ENCODE peak calls at places on chromosomes 16 and 17, in six cellular contexts. L is tibial artery, Z is heart left ventricle, W is MM.1S, R is HCT116, Y is A549. A is an unnamed sample.
A peak's percentile ranks its signal among the peaks of the same experiment; 100 is the strongest.

GRCh38 chr16:25912321-25912720 is 220.6 kb downstream of the HS3ST4 start:
- DNase-seq in R (no peak), L (no peak), W (peak; percentile 77), Y (no peak), Z (no peak), A (no peak)

GRCh38 chr17:67365762-67366192 is 600 bp downstream of the PSMD12 start:
- DNase-seq in Z (no peak), R (no peak), L (no peak), W (no peak), Y (peak; percentile 41), A (no peak)

GRCh38 chr16:47787695-47788094 is 326.6 kb downstream of the PHKB start:
- DNase-seq in R (no peak), W (no peak), L (no peak), Y (no peak), Z (no peak), A (no peak)

GRCh38 chr16:17488506-17488905 is 17.7 kb upstream of the XYLT1 start:
- DNase-seq in R (no peak), W (no peak), L (no peak), Z (no peak), Y (no peak), A (no peak)

GRCh38 chr16:25707982-25708583 is 16.3 kb downstream of the HS3ST4 start:
- DNase-seq in W (peak; percentile 56), Z (no peak), Y (peak; percentile 52), L (no peak), R (peak; percentile 18), A (no peak)

GRCh38 chr16:70612931-70613330 is 33.4 kb upstream of the IL34 start:
- DNase-seq in Z (no peak), R (no peak), Y (no peak), W (no peak), L (no peak), A (no peak)

GRCh38 chr16:4113358-4114256 is 2.6 kb downstream of the ADCY9 start:
- DNase-seq in R (no peak), L (no peak), Y (no peak), W (no peak), Z (no peak), A (no peak)

GRCh38 chr17:43697937-43698336 is 36.2 kb upstream of the MEOX1 start:
- DNase-seq in L (no peak), W (no peak), Y (no peak), Z (no peak), R (no peak), A (no peak)

GRCh38 chr17:56638536-56639177 is 45.2 kb downstream of the NOG start:
- DNase-seq in W (no peak), R (no peak), Y (no peak), L (no peak), Z (no peak), A (no peak)

GRCh38 chr16:4801051-4801961 is 1.1 kb downstream of the ROGDI start:
- DNase-seq in Y (no peak), L (no peak), Z (no peak), R (no peak), W (no peak), A (no peak)

GRCh38 chr16:46883690-46884512 is at the start of gene GPT2:
- DNase-seq in L (peak; percentile 98), Y (peak; percentile 95), Z (peak; percentile 97), W (peak; percentile 97), R (peak; percentile 91), A (peak; percentile 89)

GRCh38 chr16:88810166-88810867 is 1.4 kb downstream of the APRT start:
- DNase-seq in Y (no peak), W (no peak), R (no peak), Z (no peak), L (no peak), A (peak; percentile 19)

GRCh38 chr17:80807882-80808281 is 183.8 kb upstream of the CHMP6 start:
- DNase-seq in Y (no peak), R (no peak), Z (no peak), W (no peak), L (no peak), A (no peak)

GRCh38 chr17:41580244-41580575 is 6.5 kb downstream of the KRT14 start:
- DNase-seq in W (no peak), Y (no peak), Z (no peak), R (no peak), L (no peak), A (no peak)

GRCh38 chr17:41580651-41581365 is 5.9 kb downstream of the KRT14 start:
- DNase-seq in R (no peak), Y (no peak), W (no peak), L (no peak), Z (no peak), A (peak; percentile 76)

GRCh38 chr17:41581366-41582060 is 5.2 kb downstream of the KRT14 start:
- DNase-seq in L (no peak), Y (no peak), W (no peak), Z (no peak), R (no peak), A (peak; percentile 28)

GRCh38 chr17:41585301-41585700 is 1.4 kb downstream of the KRT14 start:
- DNase-seq in W (no peak), L (no peak), R (no peak), Z (no peak), Y (no peak), A (no peak)

DNA sequence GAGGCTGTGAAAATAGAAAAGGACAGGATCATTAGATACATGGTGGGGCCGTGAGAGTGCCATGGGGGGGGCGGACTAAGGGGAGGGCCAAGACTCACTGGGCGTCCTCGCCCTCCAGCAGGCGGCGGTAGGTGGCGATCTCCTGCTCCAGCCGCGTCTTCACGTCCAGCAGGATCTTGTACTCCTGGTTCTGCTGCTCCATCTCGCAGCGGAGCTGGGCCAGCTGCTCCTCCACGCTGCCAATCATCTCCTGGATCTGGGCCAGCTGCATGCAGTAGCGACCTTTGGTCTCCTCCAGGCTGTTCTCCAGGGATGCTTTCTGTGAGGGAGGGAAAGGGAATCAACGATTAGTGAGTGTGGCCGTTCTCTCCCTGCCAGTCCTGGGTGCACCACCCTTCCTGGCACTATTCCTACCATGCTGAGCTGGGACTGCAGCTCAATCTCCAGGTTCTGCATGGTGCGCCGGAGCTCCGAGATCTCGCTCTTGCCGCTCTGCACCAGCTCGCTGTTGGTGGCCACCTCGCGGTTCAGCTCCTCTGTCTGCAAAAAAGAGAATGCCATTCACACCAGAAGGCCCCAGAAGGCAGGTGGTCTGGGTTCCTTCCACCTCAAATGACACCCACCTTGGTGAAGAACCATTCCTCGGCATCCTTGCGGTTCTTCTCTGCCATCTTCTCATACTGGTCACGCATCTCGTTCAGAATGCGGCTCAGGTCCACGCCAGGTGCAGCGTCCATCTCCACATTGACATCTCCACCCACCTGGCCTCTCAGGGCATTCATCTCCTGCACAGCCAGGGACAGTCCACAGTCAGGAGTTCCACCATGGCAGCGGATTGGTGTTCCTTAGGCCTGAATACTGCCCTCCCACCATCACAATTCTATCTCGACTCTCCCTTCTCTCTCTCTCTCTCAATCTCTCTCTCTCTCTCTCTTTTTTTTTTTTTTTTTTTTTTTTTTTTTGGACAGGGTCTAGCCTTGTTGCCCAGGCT is 3.3 kb downstream of the KRT14 start:
- DNase-seq in L (no peak), Z (no peak), W (no peak), R (no peak), Y (no peak), A (no peak)
- TF ChIP-seq CTCF in L (no peak), Z (no peak), W (no peak), R (no peak), Y (no peak), A (no peak)

GRCh38 chr16:58127634-58128033 is 1.5 kb downstream of the CFAP20 start:
- DNase-seq in W (no peak), L (no peak), Y (no peak), Z (no peak), R (no peak), A (no peak)
- H3K27ac ChIP-seq in W (peak overlapping the region; percentile 31), L (peak overlapping the region; percentile 80), Y (no peak overlapping the region), Z (peak overlapping the region; percentile 93), R (no peak overlapping the region), A (no peak overlapping the region)

GRCh38 chr17:63540581-63540980 is 9.7 kb upstream of the DCAF7 start:
- DNase-seq in R (no peak), L (no peak), Z (no peak), W (no peak), Y (no peak), A (no peak)

GRCh38 chr17:63537001-63537400 is 13.3 kb upstream of the DCAF7 start:
- DNase-seq in W (no peak), R (no peak), Z (no peak), L (no peak), Y (no peak), A (peak; percentile 20)

GRCh38 chr17:63537991-63538692 is 12.1 kb upstream of the DCAF7 start:
- DNase-seq in L (no peak), Y (no peak), W (no peak), R (no peak), Z (no peak), A (no peak)

GRCh38 chr17:63542218-63542545 is 8.1 kb upstream of the DCAF7 start:
- DNase-seq in Y (no peak), W (no peak), R (no peak), Z (no peak), L (no peak), A (no peak)

DNA sequence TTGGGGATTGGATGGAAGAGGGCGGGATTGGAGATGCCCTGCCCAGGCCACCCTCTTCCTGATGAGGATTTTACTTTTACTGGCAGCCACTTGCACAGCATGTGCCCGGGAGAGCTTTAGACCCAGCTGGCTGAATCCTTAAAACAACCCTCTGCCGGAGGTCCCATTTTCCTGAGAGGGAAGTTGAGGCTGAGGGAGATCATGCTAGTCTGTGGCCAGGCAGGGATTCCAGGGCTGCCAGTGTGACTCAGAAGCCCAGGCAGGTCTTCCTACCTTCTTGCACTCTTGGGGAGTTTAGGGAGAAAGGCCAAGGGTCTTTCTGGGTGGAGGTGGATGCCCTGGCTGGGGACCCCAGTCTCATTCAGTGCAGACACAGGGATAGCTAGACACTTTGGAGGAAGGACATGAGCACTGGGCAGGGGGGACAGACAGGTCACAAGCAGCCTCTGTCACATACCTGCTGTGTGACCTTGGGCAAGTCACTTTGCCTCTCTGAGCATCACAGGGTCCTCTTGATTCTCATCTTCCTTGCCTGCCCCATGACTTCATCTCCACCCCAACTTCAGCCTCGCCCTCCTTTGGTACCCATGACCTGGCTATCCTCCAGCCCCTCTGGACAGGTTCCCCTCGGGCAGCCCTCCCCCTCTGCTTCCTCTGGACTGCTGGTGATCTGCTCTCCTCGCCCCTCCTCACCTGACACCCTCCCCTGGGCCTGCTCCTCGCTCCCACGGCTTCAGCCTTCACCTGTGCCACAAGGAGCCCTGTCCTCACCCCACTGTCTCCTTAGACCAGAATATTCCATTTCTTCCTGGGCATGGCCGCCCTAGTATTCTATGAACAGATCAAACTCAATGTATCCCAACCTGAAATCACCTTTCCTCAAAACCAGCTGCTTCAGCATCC is 11.3 kb upstream of the DCAF7 start:
- DNase-seq in W (no peak), Y (no peak), L (no peak), R (no peak), Z (no peak), A (no peak)
- TF ChIP-seq CTCF in W (no peak), Y (no peak), L (no peak), R (no peak), Z (no peak), A (no peak)

GRCh38 chr16:30777591-30778297 is 9.3 kb downstream of the ZNF629 start:
- DNase-seq in W (no peak), R (no peak), Z (no peak), L (no peak), Y (no peak), A (no peak)

GRCh38 chr16:30775381-30776099 is 11.5 kb downstream of the ZNF629 start:
- DNase-seq in L (peak; percentile 82), W (peak; percentile 64), R (peak; percentile 24), Z (peak; percentile 89), Y (peak; percentile 88), A (peak; percentile 91)

GRCh38 chr16:30773826-30774225 is 11.7 kb downstream of the RNF40 start:
- DNase-seq in R (no peak), Z (no peak), Y (no peak), L (no peak), W (no peak), A (no peak)

GRCh38 chr16:30774367-30775130 is 12.4 kb downstream of the RNF40 start:
- DNase-seq in R (no peak), L (no peak), Y (no peak), Z (no peak), W (no peak), A (no peak)

GRCh38 chr16:30775131-30775380 is 11.9 kb downstream of the ZNF629 start:
- DNase-seq in R (no peak), W (no peak), Z (no peak), L (no peak), Y (no peak), A (no peak)
- H3K27ac ChIP-seq in R (peak overlapping the region; percentile 90), W (no peak overlapping the region), Z (peak overlapping the region; percentile 97), L (peak overlapping the region; percentile 82), Y (peak overlapping the region; percentile 91), A (peak overlapping the region; percentile 95)